ENCODE peak calls at places on chromosomes 5 and 9, in ten cellular contexts. M is right atrium auricular region; C is thoracic aorta; X is left ventricle myocardium inferior; D is ELR; H is NCI-H748 treated with DMSO at 0.1 percent for 48 hours; N is upper lobe of right lung; W is globus pallidus; L is cardiac fibroblast; I is stimulated activated CD4-positive, alpha-beta T cell treated with anti-CD3 and anti-CD28 coated beads, Interleukin-2, amount 100 ng/mL, for 48 hours. F is an unnamed sample.

GRCh38 chr5:155154973-155155372 is 141.4 kb downstream of the KIF4B start:
- DNase-seq in W (no peak), M (no peak), I (no peak), H (no peak), L (no peak), X (no peak), N (no peak), C (no peak), D (no peak), F (no peak)

GRCh38 chr5:88388476-88389170 is 120.0 kb upstream of the TMEM161B start:
- DNase-seq in H (no peak), M (no peak), X (no peak), C (no peak), I (no peak), N (no peak), W (peak; percentile 41), D (no peak), L (no peak), F (peak; percentile 42)

GRCh38 chr9:105883847-105884246 is 189.5 kb downstream of the TMEM38B start:
- DNase-seq in X (no peak), C (no peak), W (no peak), N (no peak), M (no peak), D (peak; percentile 19), H (no peak), L (no peak), I (no peak), F (no peak)

GRCh38 chr5:129001831-129002626 is 36.7 kb downstream of the SLC27A6 start:
- DNase-seq in C (no peak), D (no peak), W (no peak), N (no peak), X (no peak), L (no peak), H (no peak), M (no peak), I (no peak), F (no peak)

GRCh38 chr5:31886206-31886605 is 247.3 kb downstream of the PDZD2 start:
- DNase-seq in L (no peak), M (no peak), X (no peak), D (no peak), N (no peak), C (no peak), W (peak; percentile 80), H (no peak), I (no peak), F (no peak)

GRCh38 chr5:1494780-1495524 is 28.8 kb downstream of the LPCAT1 start:
- DNase-seq in L (no peak), W (no peak), C (no peak), D (no peak), N (no peak), X (no peak), M (no peak), H (no peak), I (no peak), F (no peak)

GRCh38 chr5:173108914-173109313 is 35.4 kb upstream of the BNIP1 start:
- DNase-seq in N (no peak), M (no peak), W (no peak), X (no peak), H (no peak), I (no peak), C (no peak), D (no peak), L (no peak), F (no peak)

GRCh38 chr9:92763721-92764380 is 782 bp downstream of the BICD2 start:
- DNase-seq in C (no peak), N (peak; percentile 71), D (peak; percentile 58), X (peak; percentile 42), I (no peak), H (peak; percentile 7), W (no peak), L (no peak), M (no peak), F (no peak)

GRCh38 chr5:66224273-66224672 is 80.2 kb downstream of the SREK1 start:
- DNase-seq in N (no peak), C (no peak), L (no peak), W (no peak), D (no peak), H (peak; percentile 81), X (no peak), M (no peak), I (no peak), F (no peak)

GRCh38 chr5:149617760-149618306 is 36.5 kb downstream of the ARHGEF37 start:
- DNase-seq in I (no peak), W (no peak), X (no peak), M (no peak), D (no peak), H (no peak), C (no peak), L (no peak), N (no peak), F (no peak)

GRCh38 chr9:2613730-2614271 is 7.8 kb upstream of the VLDLR start:
- DNase-seq in I (no peak), X (peak; percentile 25), N (no peak), D (no peak), W (no peak), L (no peak), C (no peak), M (no peak), H (no peak), F (peak; percentile 43)

GRCh38 chr9:34085581-34086500 is 37.2 kb upstream of the UBAP2 start:
- DNase-seq in W (peak; percentile 52), M (no peak), C (peak; percentile 11), L (no peak), N (no peak), I (no peak), D (peak; percentile 19), H (no peak), X (no peak), F (no peak)

GRCh38 chr9:122125158-122125890 is 32.2 kb upstream of the TTLL11 start:
- DNase-seq in N (peak; percentile 88), C (peak; percentile 35), L (peak; percentile 83), I (peak; percentile 76), D (peak; percentile 80), M (peak; percentile 83), X (peak; percentile 80), W (peak; percentile 82), H (peak; percentile 57), F (peak; percentile 87)

GRCh38 chr9:114850871-114851270 is 45.0 kb upstream of the TNFSF15 start:
- DNase-seq in L (peak; percentile 9), N (no peak), H (no peak), D (no peak), I (no peak), X (no peak), C (no peak), W (no peak), M (no peak), F (no peak)